ENCODE peak calls at places on chromosome 13, in seven cellular contexts. R is ovary, W is A549, B is H1, N is sigmoid colon, X is suprapubic skin, M is SK-N-SH. C is an unnamed sample.

GRCh38 chr13:51726446-51727185 is 77.3 kb downstream of the DHRS12 start:
- DNase-seq in R (no peak), W (no peak), B (no peak), N (no peak), X (no peak), M (no peak), C (no peak)

GRCh38 chr13:113157206-113157928 is 1.1 kb upstream of the PROZ start:
- DNase-seq in R (no peak), W (no peak), B (peak; percentile 33), N (no peak), X (no peak), M (no peak), C (no peak)

GRCh38 chr13:89748716-89749115 is 1598.8 kb upstream of the MIR17HG start:
- DNase-seq in R (no peak), W (no peak), B (no peak), N (no peak), X (no peak), M (no peak), C (no peak)

GRCh38 chr13:107942030-107942617 is 273.2 kb downstream of the LIG4 start:
- DNase-seq in R (no peak), W (no peak), B (no peak), N (no peak), X (no peak), M (no peak), C (no peak)

GRCh38 chr13:28792992-28793391 is 27.1 kb upstream of the MTUS2 start:
- DNase-seq in R (no peak), W (no peak), B (no peak), N (no peak), X (no peak), M (no peak), C (no peak)

GRCh38 chr13:110138700-110139036 is 168.3 kb downstream of the COL4A1 start:
- DNase-seq in R (no peak), W (peak; percentile 21), B (no peak), N (no peak), X (no peak), M (peak; percentile 60), C (no peak)

GRCh38 chr13:46211116-46211515 is 612 bp upstream of the LRRC63 start:
- DNase-seq in R (no peak), W (no peak), B (no peak), N (no peak), X (no peak), M (peak; percentile 32), C (no peak)

GRCh38 chr13:107289540-107289939 is 721.6 kb upstream of the ARGLU1 start:
- DNase-seq in R (no peak), W (no peak), B (no peak), N (no peak), X (no peak), M (no peak), C (no peak)

GRCh38 chr13:113887700-113888201 is 23.9 kb upstream of the GAS6 start:
- DNase-seq in R (no peak), W (no peak), B (no peak), N (no peak), X (no peak), M (no peak), C (peak; percentile 58)

GRCh38 chr13:30257433-30258099 is 49.8 kb downstream of the KATNAL1 start:
- DNase-seq in R (no peak), W (no peak), B (peak; percentile 47), N (no peak), X (no peak), M (peak; percentile 59), C (no peak)

GRCh38 chr13:69704311-69704710 is 403.3 kb upstream of the ATXN8OS start:
- DNase-seq in R (no peak), W (no peak), B (no peak), N (no peak), X (no peak), M (no peak), C (no peak)

GRCh38 chr13:23381877-23382276 is 51.6 kb downstream of the SACS start:
- DNase-seq in R (no peak), W (no peak), B (no peak), N (no peak), X (no peak), M (peak; percentile 37), C (no peak)

GRCh38 chr13:50033696-50034095 is 18.5 kb downstream of the KCNRG start:
- DNase-seq in R (no peak), W (no peak), B (no peak), N (no peak), X (no peak), M (no peak), C (no peak)

GRCh38 chr13:28147489-28147888 is 9.1 kb downstream of the PAN3 start:
- DNase-seq in R (no peak), W (no peak), B (no peak), N (no peak), X (no peak), M (no peak), C (no peak)

GRCh38 chr13:20159646-20160345 is 1.1 kb downstream of the GJA3 start:
- DNase-seq in R (no peak), W (no peak), B (no peak), N (no peak), X (no peak), M (no peak), C (no peak)

GRCh38 chr13:20489185-20489820 is 36.4 kb downstream of the CRYL1 start:
- DNase-seq in R (no peak), W (no peak), B (no peak), N (no peak), X (no peak), M (no peak), C (peak; percentile 49)

GRCh38 chr13:51026016-51026415 is 85.1 kb downstream of the C13orf42 start:
- DNase-seq in R (no peak), W (no peak), B (no peak), N (no peak), X (no peak), M (no peak), C (no peak)

GRCh38 chr13:78608254-78608704 is 4.9 kb upstream of the POU4F1 start:
- DNase-seq in R (no peak), W (no peak), B (no peak), N (no peak), X (no peak), M (peak; percentile 42), C (no peak)

DNA sequence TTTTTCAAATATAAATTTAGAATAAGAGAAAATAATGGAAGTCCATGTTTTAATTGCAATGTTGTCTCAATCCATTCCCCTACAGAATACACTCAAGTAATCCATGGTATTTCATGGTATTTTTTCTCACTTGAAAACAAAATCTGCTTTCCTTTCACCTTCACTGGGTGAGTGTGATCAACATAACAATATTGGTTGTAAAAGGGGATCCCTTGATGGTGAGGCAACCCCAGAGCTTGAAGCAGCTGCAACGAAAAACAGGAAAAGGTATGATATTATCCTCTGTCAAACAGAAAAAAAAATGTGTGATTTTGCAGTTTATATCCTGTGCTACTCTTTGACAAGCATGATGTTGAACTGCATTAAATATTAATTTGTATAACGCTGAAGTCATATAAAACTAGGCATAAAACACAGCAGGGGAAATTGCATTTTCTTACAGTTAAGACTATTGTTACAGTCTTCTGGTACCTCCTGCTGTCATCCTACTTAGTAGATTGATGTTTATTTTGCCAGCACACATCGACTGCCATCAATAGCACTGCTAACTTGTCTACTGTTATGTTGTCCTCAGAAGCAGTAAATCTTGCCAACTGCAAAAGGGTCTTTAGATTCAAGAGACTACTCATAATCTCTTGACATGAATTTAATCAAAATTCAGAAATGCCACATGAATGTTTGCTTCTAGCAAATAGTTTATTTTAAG is 373.1 kb upstream of the MIR17HG start:
- DNase-seq in R (no peak), W (no peak), B (no peak), N (no peak), X (no peak), M (no peak), C (no peak)
- TF ChIP-seq EP300 in R (no peak), W (no peak), B (no peak), N (no peak), X (no peak), M (no peak), C (no peak)

GRCh38 chr13:37995052-37995451 is 125.5 kb upstream of the TRPC4 start:
- DNase-seq in R (no peak), W (no peak), B (no peak), N (no peak), X (no peak), M (no peak), C (no peak)
- TF ChIP-seq EP300 in R (no peak), W (no peak), B (no peak), N (no peak), X (no peak), M (no peak), C (no peak)

GRCh38 chr13:66154354-66154753 is 1075.8 kb downstream of the PCDH9 start:
- DNase-seq in R (no peak), W (no peak), B (no peak), N (no peak), X (no peak), M (no peak), C (no peak)
- TF ChIP-seq EP300 in R (no peak), W (no peak), B (no peak), N (no peak), X (no peak), M (no peak), C (no peak)

DNA sequence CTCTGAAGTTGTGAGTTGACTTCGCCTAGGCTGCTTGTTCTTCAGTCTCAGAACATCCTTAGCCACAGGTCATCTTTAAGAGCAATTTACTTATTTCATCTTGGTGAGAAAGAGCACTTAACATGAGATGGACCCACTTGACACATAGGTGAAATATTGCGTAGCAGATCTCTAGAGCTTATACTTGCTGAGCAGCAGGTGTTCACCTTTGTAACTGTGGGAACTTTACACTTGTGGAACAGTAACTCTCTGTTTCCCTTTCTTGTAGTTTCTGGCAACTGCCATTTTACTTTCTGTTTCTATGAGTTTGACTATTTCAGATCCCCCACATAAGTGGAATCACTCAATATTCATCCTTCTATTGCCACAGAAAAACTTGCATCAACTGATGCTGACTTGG is 95.7 kb downstream of the SLC10A2 start:
- DNase-seq in R (no peak), W (no peak), B (no peak), N (no peak), X (no peak), M (no peak), C (no peak)
- TF ChIP-seq EP300 in R (no peak), W (no peak), B (no peak), N (no peak), X (no peak), M (no peak), C (no peak)

DNA sequence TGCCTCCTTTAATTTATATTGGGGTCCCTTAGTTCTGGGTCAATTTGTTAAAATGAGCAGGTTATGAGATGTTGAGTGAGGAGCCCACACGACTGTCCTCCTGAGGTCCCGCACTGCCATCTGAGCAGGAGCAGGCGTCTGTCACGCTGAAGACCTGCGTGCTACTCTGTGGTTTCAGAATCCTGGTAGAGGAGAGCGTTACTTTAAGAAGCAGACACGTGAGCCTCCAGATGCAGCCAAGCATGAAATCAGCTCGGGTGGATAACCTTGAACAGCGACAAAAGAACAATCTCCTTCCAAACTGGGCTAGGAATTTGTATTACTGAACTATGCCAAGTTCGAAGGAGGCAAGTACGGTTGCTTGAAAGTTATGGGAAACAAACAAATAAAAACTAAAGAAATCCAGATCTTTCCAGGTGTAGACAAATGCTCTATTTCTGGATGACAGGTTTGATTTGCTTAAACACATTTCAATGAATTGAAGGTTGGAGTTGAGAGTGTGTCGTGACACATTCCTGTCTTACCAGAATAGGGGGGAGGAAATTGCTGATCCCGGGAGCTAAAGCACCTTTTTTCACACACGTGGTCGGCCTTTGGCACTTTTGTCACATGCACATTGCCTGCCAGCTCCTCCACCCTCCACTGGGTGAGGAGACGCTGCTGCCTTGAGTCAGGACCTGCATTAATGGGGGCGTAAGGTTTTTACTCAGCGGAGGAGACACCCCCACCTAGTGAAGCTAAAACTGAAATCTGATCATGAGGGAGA is 945.5 kb upstream of the SLC10A2 start:
- DNase-seq in R (peak; percentile 22), W (no peak), B (no peak), N (no peak), X (no peak), M (no peak), C (peak; percentile 31)
- TF ChIP-seq EP300 in R (no peak), W (no peak), B (no peak), N (no peak), X (no peak), M (no peak), C (no peak)

C was measured in stomach.